ENCODE peak calls at places on chromosomes 16 and 17, in six cellular contexts. V is PC-9, P is psoas muscle, K is endodermal cell, Q is body of pancreas, S is sigmoid colon. J is an unnamed sample. For H3K9me3, the result is how much of the 10 kb centered on the place peaks cover.

GRCh38 chr17:11986939-11987329 is 10.3 kb downstream of the ZNF18 start:
- DNase-seq in V (peak), P (no peak), K (no peak), Q (no peak), S (no peak), J (peak)

GRCh38 chr17:42281571-42282096 is 5.4 kb upstream of the STAT5B start:
- DNase-seq in V (no peak), P (no peak), K (peak), Q (peak), S (peak), J (no peak)

GRCh38 chr17:78716292-78716691 is 65.8 kb downstream of the CYTH1 start:
- DNase-seq in V (no peak), P (no peak), K (no peak), Q (no peak), S (no peak), J (no peak)

GRCh38 chr16:54027126-54027922 is 259.3 kb downstream of the IRX3 start:
- DNase-seq in V (peak), P (no peak), K (no peak), Q (no peak), S (no peak), J (no peak)

GRCh38 chr17:68197997-68198930 is 49.6 kb upstream of the AMZ2 start:
- DNase-seq in V (peak), P (no peak), K (peak), Q (no peak), S (no peak), J (no peak)

GRCh38 chr16:6976716-6977115 is 355.9 kb upstream of the RBFOX1 start:
- DNase-seq in V (no peak), P (no peak), K (no peak), Q (no peak), S (no peak), J (no peak)

GRCh38 chr17:62870581-62870964 is 62.5 kb upstream of the MARCHF10 start:
- DNase-seq in V (no peak), P (no peak), K (peak), Q (no peak), S (no peak), J (no peak)

GRCh38 chr17:57109393-57110151 is 24.5 kb downstream of the AKAP1 start:
- DNase-seq in V (no peak), P (peak), K (peak), Q (no peak), S (peak), J (no peak)

GRCh38 chr17:37774508-37774907 is 29.6 kb upstream of the HNF1B start:
- DNase-seq in V (no peak), P (no peak), K (no peak), Q (no peak), S (no peak), J (no peak)

GRCh38 chr16:76428858-76429257 is 151.7 kb downstream of the CNTNAP4 start:
- DNase-seq in V (no peak), P (no peak), K (no peak), Q (peak), S (no peak), J (peak)

GRCh38 chr16:57178296-57178695 is 7.5 kb downstream of the PSME3IP1 start:
- DNase-seq in V (no peak), P (no peak), K (no peak), Q (no peak), S (no peak), J (no peak)

GRCh38 chr17:17298108-17298507 is 5.1 kb upstream of the NT5M start:
- DNase-seq in V (no peak), P (no peak), K (no peak), Q (no peak), S (no peak), J (no peak)

GRCh38 chr17:29720471-29720990 is 97.8 kb upstream of the CORO6 start:
- DNase-seq in V (no peak), P (no peak), K (no peak), Q (no peak), S (no peak), J (no peak)

GRCh38 chr17:66398059-66398458 is 95.6 kb downstream of the PRKCA start:
- DNase-seq in V (no peak), P (no peak), K (no peak), Q (no peak), S (no peak), J (no peak)

GRCh38 chr17:56808503-56808902 is 25.2 kb downstream of the C17orf67 start:
- DNase-seq in V (no peak), P (no peak), K (no peak), Q (no peak), S (no peak), J (no peak)

GRCh38 chr17:63442549-63443035 is 3.5 kb downstream of the CYB561 start:
- DNase-seq in V (no peak), P (no peak), K (peak), Q (no peak), S (no peak), J (no peak)

GRCh38 chr17:2122641-2123302 is 67.9 kb downstream of the HIC1 start:
- DNase-seq in V (no peak), P (peak), K (peak), Q (peak), S (peak), J (no peak)

GRCh38 chr17:3888343-3889171 is 4.3 kb downstream of the CAMKK1 start:
- DNase-seq in V (peak), P (peak), K (peak), Q (peak), S (peak), J (no peak)

GRCh38 chr17:4497101-4497824 is 1.4 kb upstream of the SPNS2 start:
- DNase-seq in V (peak), P (no peak), K (no peak), Q (peak), S (no peak), J (no peak)

GRCh38 chr16:55328611-55329569 is 4.9 kb downstream of the IRX6 start:
- DNase-seq in V (no peak), P (no peak), K (peak), Q (no peak), S (no peak), J (no peak)
- H3K9me3 ChIP-seq in V (under half), P (under half), K (under half), Q (under half), S (under half), J (under half)

DNA sequence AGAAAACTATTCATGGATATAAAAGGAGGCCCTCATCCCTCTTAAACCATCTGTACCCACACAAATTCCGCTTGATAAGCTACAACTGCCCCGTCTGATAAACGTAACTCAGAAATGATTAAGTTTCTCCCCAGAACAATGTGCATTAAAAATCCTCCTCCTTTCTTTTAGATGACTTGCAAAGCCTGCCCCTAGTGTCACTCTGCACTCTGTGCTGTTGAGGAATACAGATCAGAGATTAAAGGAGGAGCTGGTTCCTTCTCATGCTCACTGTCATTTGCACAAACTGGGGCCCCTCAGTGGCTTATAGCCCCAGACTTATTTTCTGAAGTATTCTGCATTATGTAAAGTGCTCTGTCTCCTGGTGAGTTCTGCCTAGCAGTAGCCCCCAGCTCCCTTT is 33.3 kb downstream of the CDRT15 start:
- DNase-seq in V (no peak), P (no peak), K (no peak), Q (no peak), S (no peak), J (no peak)
- TF ChIP-seq CTCF in V (no peak), P (no peak), K (peak), Q (no peak), S (no peak), J (peak)

DNA sequence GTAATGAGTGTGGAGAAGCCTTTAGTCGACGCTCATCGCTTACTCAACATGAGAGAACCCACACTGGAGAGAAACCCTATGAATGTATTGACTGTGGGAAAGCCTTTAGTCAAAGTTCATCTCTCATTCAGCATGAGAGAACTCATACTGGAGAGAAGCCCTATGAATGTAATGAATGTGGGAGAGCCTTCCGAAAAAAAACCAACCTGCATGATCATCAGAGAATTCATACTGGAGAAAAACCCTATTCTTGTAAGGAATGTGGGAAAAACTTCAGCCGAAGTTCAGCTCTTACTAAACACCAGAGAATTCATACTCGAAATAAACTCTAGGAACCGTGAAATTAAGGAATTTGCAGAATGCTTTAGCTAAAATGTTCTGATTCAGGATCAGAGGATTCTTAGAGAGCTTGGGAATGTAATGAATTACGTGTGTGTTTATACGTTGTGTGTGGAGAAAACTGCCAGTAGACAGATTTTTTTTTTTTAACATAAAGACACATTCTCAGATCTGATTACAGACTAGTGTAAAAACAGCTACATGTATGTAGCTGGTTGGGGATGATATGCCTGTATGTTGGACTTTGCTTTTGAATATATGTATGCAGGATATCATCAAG is 25.4 kb downstream of the ZFP90 start:
- DNase-seq in V (no peak), P (no peak), K (no peak), Q (no peak), S (no peak), J (no peak)
- H3K9me3 ChIP-seq in V (half or more), P (half or more), K (half or more), Q (under half), S (half or more), J (half or more)

DNA sequence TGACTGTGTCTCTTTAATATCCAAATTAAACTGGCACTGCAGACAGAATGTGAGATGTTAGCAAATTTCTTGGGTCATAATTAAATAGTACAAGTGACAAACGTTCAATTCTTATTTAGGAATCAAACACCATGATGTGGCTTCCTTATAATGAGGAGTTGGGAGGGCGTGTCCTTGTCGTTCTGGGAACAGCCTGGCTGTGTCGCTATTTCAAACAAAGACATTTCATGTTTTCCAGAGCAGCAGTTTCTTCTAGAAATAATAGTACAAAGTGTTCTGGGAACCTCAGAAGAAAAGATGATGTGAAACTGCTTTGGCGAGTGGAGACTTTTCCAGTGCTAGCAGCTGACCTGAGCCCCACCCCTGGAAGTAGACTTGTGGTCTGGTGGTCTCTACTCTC is 301.7 kb upstream of the N4BP1 start:
- DNase-seq in V (no peak), P (no peak), K (peak), Q (no peak), S (no peak), J (no peak)
- TF ChIP-seq CTCF in V (no peak), P (no peak), K (peak), Q (no peak), S (no peak), J (peak)

DNA sequence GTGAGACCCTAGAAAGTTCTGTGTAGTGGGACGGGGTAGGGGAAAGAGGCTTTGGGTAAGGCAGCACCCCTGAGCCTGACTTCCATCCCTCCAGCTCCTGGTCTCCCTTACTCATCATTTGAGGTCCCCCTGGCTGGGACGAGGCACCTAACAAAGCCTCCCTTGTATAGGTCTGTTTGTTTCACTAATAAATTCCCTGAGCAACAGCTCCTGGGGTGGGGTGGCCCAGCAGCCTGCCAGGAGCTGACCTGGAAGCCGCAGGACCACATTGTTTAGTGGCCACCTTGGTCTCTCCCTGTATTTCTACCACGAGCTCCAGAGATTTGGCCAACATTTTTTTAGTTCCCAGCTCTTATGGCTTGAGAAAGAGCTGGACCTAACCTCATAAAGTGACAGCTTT is 7.2 kb downstream of the PRR15L start:
- DNase-seq in V (peak), P (no peak), K (no peak), Q (peak), S (no peak), J (no peak)
- H3K9me3 ChIP-seq in V (under half), P (under half), K (under half), Q (under half), S (under half), J (under half)

GRCh38 chr17:72222571-72222970 is 101.8 kb downstream of the SOX9 start:
- DNase-seq in V (no peak), P (no peak), K (no peak), Q (no peak), S (no peak), J (no peak)
- TF ChIP-seq CTCF in V (no peak), P (no peak), K (no peak), Q (no peak), S (no peak), J (no peak)

DNA sequence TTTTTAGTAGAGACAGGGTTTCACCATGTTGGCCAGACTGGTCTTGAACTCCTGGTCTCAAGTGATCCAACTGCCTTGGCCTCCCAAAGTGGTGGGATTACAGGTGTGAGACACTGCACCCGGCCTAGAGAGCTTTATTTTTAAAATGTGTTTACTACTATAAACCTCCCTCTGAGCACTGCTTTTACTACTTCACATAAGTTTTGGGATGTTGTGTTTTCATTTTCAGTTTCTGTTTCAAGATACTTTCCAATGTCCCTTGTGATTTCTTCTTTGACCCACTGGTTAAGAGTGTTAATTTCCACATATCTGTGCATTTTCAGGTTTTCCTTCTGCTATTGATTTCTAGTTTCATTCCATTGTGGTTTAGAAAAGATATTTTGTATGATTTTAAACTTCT is 74.5 kb downstream of the NETO2 start:
- DNase-seq in V (no peak), P (no peak), K (no peak), Q (no peak), S (no peak), J (no peak)
- H3K9me3 ChIP-seq in V (under half), P (under half), K (under half), Q (under half), S (under half), J (under half)